ENCODE peak calls at places on chromosomes 13 and 19, in five cellular contexts. E, A, I, P and H are unnamed samples. For H3K9me3, the result is how much of the 10 kb centered on the place peaks cover.

GRCh38 chr19:3024870-3025515 is 4.1 kb downstream of the TLE2 start:
- DNase-seq in E (peak), A (no peak), I (no peak), P (no peak), H (peak)

GRCh38 chr13:29423050-29423449 is 172.4 kb downstream of the SLC7A1 start:
- DNase-seq in E (no peak), A (no peak), I (no peak), P (no peak), H (no peak)

GRCh38 chr13:49638416-49639072 is 10.2 kb downstream of the ARL11 start:
- DNase-seq in E (no peak), A (no peak), I (no peak), P (no peak), H (no peak)

GRCh38 chr13:41700790-41701310 is 243.5 kb downstream of the RGCC start:
- DNase-seq in E (peak), A (no peak), I (no peak), P (no peak), H (no peak)

GRCh38 chr13:80177327-80177726 is 163.6 kb downstream of the SPRY2 start:
- DNase-seq in E (no peak), A (no peak), I (no peak), P (no peak), H (peak)

GRCh38 chr19:41597600-41598041 is 21.7 kb downstream of the CEACAM21 start:
- DNase-seq in E (peak), A (peak), I (no peak), P (no peak), H (peak)

GRCh38 chr19:45791744-45792481 is 732 bp downstream of the DMWD start:
- DNase-seq in E (no peak), A (no peak), I (no peak), P (no peak), H (no peak)

GRCh38 chr13:112970552-112971287 is 1.7 kb downstream of the MCF2L start:
- DNase-seq in E (no peak), A (no peak), I (no peak), P (peak), H (no peak)

GRCh38 chr13:24196593-24197197 is 36.2 kb downstream of the SPATA13 start:
- DNase-seq in E (no peak), A (no peak), I (no peak), P (no peak), H (no peak)

GRCh38 chr19:46520616-46521015 is 24.9 kb upstream of the PNMA8B start:
- DNase-seq in E (no peak), A (no peak), I (no peak), P (no peak), H (peak)

GRCh38 chr13:97883356-97883755 is 70.1 kb upstream of the IPO5 start:
- DNase-seq in E (no peak), A (no peak), I (no peak), P (no peak), H (no peak)

GRCh38 chr19:4701557-4701956 is 22.1 kb downstream of the DPP9 start:
- DNase-seq in E (no peak), A (no peak), I (no peak), P (no peak), H (no peak)

GRCh38 chr19:38676023-38676877 is 28.8 kb downstream of the ACTN4 start:
- DNase-seq in E (no peak), A (no peak), I (peak), P (no peak), H (no peak)

GRCh38 chr19:50043967-50044366 is 18.2 kb downstream of the ZNF473 start:
- DNase-seq in E (no peak), A (no peak), I (no peak), P (no peak), H (no peak)

GRCh38 chr19:50036905-50037304 is 11.1 kb downstream of the ZNF473 start:
- DNase-seq in E (no peak), A (no peak), I (no peak), P (no peak), H (no peak)

GRCh38 chr19:50042363-50043024 is 16.7 kb downstream of the ZNF473 start:
- DNase-seq in E (no peak), A (no peak), I (no peak), P (no peak), H (no peak)

GRCh38 chr19:50040967-50041366 is 15.2 kb downstream of the ZNF473 start:
- DNase-seq in E (no peak), A (peak), I (no peak), P (no peak), H (no peak)

DNA sequence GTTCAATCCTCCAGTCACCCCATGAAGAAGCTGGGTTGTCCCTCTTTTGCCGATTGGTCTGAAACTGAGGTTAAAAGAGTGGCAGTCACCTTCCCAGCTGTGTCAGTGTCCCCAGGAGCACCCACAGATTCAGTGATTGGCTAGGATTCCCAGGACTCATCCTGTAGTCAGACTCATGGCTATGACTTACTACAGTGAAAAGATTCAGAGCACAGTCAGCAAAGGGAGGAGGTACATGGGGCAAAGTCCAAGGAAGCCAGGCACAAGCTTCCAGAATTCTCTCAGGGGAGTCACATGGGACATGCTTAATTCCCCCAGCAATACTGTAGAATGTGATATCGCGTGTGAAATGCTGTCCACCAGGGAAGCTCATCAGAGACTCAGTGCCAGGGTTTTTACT is 14.2 kb downstream of the ZNF473 start:
- DNase-seq in E (no peak), A (no peak), I (no peak), P (no peak), H (no peak)
- H3K9me3 ChIP-seq in E (under half), A (under half), I (under half), P (under half), H (under half)

DNA sequence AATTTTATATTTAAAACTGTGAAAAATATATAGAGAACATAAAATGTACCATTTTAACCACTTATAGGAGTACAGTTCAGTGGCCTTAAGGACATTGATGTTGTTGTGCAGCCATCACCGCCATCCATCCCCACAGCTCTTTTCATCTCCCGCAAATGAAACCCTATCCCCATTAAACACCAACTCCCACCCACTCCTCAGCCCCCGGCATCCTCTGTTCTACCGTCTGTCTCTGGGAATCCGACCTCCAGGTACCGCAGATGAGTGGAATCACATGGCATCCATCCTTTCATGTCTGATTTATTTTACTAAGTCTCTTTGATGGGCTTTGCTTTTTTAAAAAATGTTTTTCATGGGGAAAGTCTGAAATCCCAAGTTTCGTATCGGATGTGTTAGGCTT is 23.8 kb upstream of the SMIM17 start:
- DNase-seq in E (no peak), A (no peak), I (no peak), P (no peak), H (no peak)
- H3K9me3 ChIP-seq in E (under half), A (half or more), I (half or more), P (under half), H (under half)

DNA sequence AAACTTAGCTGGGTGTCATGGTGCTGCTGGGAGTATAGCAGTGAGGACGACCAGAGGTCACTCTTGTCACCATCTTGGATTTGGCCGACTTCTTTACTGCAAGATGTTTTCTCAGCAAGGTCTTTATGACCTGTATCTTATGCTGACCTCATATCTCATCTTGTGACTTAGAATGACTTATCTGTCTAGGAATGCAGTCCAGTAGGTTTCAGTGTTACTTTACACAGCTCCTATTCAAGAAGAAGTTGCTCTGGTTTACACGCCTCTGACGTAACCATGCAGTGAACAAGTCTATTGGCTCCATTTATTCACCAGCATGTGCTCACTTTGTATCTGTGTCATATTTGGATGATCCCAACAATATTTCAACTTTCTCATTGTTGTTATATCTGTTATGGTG is 26.7 kb downstream of the ZNF850 start:
- DNase-seq in E (no peak), A (no peak), I (no peak), P (no peak), H (no peak)
- H3K9me3 ChIP-seq in E (under half), A (half or more), I (under half), P (half or more), H (half or more)

GRCh38 chr19:56811480-56811879 is 29.0 kb downstream of the PEG3 start:
- DNase-seq in E (no peak), A (no peak), I (no peak), P (no peak), H (no peak)

GRCh38 chr19:56810260-56810659 is 30.3 kb downstream of the PEG3 start:
- DNase-seq in E (no peak), A (no peak), I (no peak), P (no peak), H (no peak)

GRCh38 chr19:56813531-56813930 is 27.0 kb downstream of the PEG3 start:
- DNase-seq in E (no peak), A (no peak), I (no peak), P (no peak), H (no peak)

GRCh38 chr19:56806639-56807038 is 33.9 kb downstream of the PEG3 start:
- DNase-seq in E (no peak), A (no peak), I (no peak), P (no peak), H (no peak)

DNA sequence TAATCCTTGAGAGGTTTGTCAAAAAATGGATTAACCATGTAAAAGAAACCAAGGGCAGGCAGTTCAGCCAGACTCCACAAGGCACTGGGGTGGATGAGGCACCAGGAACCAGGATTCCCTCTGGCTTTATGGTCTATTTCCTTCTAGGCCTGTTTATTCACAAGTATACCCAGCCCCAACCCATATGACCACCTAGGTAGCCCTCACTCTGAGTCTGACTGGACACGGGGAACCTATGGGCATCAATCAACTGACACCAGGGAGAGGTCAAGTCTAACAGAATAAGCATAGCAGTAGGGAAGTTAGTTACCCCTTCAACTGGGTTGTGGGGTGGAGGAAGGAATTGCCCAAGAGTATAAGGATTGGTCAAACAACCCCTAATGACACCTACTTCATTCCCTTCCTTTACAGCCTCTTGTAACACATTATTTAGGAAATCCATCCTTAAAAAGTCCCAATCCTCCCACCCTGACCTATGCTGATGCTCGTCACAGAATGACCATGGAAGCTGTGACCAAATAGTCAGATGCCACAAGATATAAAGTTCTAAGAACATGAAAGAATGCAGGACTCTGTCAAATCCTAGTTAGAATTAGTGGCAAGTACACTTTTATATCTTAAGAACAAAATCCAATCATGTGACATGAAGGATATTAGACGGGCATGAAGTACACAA is 31.7 kb downstream of the PEG3 start:
- DNase-seq in E (no peak), A (no peak), I (no peak), P (no peak), H (no peak)
- H3K9me3 ChIP-seq in E (under half), A (half or more), I (under half), P (under half), H (half or more)

GRCh38 chr19:34688592-34688991 is 11.1 kb downstream of the ZNF302 start:
- DNase-seq in E (no peak), A (no peak), I (no peak), P (no peak), H (no peak)
- H3K9me3 ChIP-seq in E (under half), A (half or more), I (under half), P (under half), H (under half)

GRCh38 chr19:1094978-1095701 is at the start of gene POLR2E:
- DNase-seq in E (peak), A (peak), I (peak), P (peak), H (peak)
- H3K9me3 ChIP-seq in E (under half), A (under half), I (under half), P (under half), H (under half)